ENCODE peak calls at places on chromosomes 6 and 20, in ten cellular contexts. One of them, this sample, is unnamed.

GRCh38 chr6:44356432-44356950 is 14.0 kb downstream of the SPATS1 start:
- DNase-seq in CD8-positive, alpha-beta memory T cell: no peak
- DNase-seq in psoas muscle: no peak
- DNase-seq in bronchial epithelial cell: no peak
- DNase-seq in activated effector memory CD4-positive, alpha-beta T cell treated with anti-CD3 and anti-CD28 coated beads, Interleukin-2, amount 50 U/mL, for 16 hours: no peak
- DNase-seq in nephron progenitor cell: no peak
- DNase-seq in brain microvascular endothelial cell: no peak
- DNase-seq in naive B cell: no peak
- DNase-seq in adipocyte: no peak
- DNase-seq in pons: no peak
- DNase-seq in this sample: no peak

GRCh38 chr6:140566706-140567330 is 1192.4 kb upstream of the CITED2 start:
- DNase-seq in CD8-positive, alpha-beta memory T cell: no peak
- DNase-seq in psoas muscle: no peak
- DNase-seq in bronchial epithelial cell: peak; percentile 55
- DNase-seq in activated effector memory CD4-positive, alpha-beta T cell treated with anti-CD3 and anti-CD28 coated beads, Interleukin-2, amount 50 U/mL, for 16 hours: no peak
- DNase-seq in nephron progenitor cell: no peak
- DNase-seq in brain microvascular endothelial cell: peak; percentile 50
- DNase-seq in naive B cell: no peak
- DNase-seq in adipocyte: peak; percentile 73
- DNase-seq in pons: no peak
- DNase-seq in this sample: peak; percentile 39

GRCh38 chr6:135481786-135482369 is 15.7 kb downstream of the AHI1 start:
- DNase-seq in CD8-positive, alpha-beta memory T cell: no peak
- DNase-seq in psoas muscle: no peak
- DNase-seq in bronchial epithelial cell: no peak
- DNase-seq in activated effector memory CD4-positive, alpha-beta T cell treated with anti-CD3 and anti-CD28 coated beads, Interleukin-2, amount 50 U/mL, for 16 hours: no peak
- DNase-seq in nephron progenitor cell: no peak
- DNase-seq in brain microvascular endothelial cell: no peak
- DNase-seq in naive B cell: no peak
- DNase-seq in adipocyte: peak; percentile 51
- DNase-seq in pons: no peak
- DNase-seq in this sample: no peak

GRCh38 chr6:5302995-5303622 is 41.8 kb downstream of the FARS2 start:
- DNase-seq in CD8-positive, alpha-beta memory T cell: peak; percentile 52
- DNase-seq in psoas muscle: peak; percentile 61
- DNase-seq in bronchial epithelial cell: peak; percentile 56
- DNase-seq in activated effector memory CD4-positive, alpha-beta T cell treated with anti-CD3 and anti-CD28 coated beads, Interleukin-2, amount 50 U/mL, for 16 hours: peak; percentile 85
- DNase-seq in nephron progenitor cell: peak; percentile 29
- DNase-seq in brain microvascular endothelial cell: no peak
- DNase-seq in naive B cell: peak; percentile 25
- DNase-seq in adipocyte: peak; percentile 16
- DNase-seq in pons: no peak
- DNase-seq in this sample: no peak

GRCh38 chr6:154931741-154932424 is 63.2 kb upstream of the TIAM2 start:
- DNase-seq in CD8-positive, alpha-beta memory T cell: no peak
- DNase-seq in psoas muscle: no peak
- DNase-seq in bronchial epithelial cell: no peak
- DNase-seq in activated effector memory CD4-positive, alpha-beta T cell treated with anti-CD3 and anti-CD28 coated beads, Interleukin-2, amount 50 U/mL, for 16 hours: no peak
- DNase-seq in nephron progenitor cell: no peak
- DNase-seq in brain microvascular endothelial cell: no peak
- DNase-seq in naive B cell: no peak
- DNase-seq in adipocyte: peak; percentile 84
- DNase-seq in pons: no peak
- DNase-seq in this sample: no peak

GRCh38 chr20:9573598-9573997 is 59.2 kb downstream of the LAMP5 start:
- DNase-seq in CD8-positive, alpha-beta memory T cell: no peak
- DNase-seq in psoas muscle: no peak
- DNase-seq in bronchial epithelial cell: no peak
- DNase-seq in activated effector memory CD4-positive, alpha-beta T cell treated with anti-CD3 and anti-CD28 coated beads, Interleukin-2, amount 50 U/mL, for 16 hours: no peak
- DNase-seq in nephron progenitor cell: peak; percentile 27
- DNase-seq in brain microvascular endothelial cell: no peak
- DNase-seq in naive B cell: no peak
- DNase-seq in adipocyte: no peak
- DNase-seq in pons: no peak
- DNase-seq in this sample: no peak

GRCh38 chr6:51182884-51183283 is 364.2 kb downstream of the TFAP2B start:
- DNase-seq in CD8-positive, alpha-beta memory T cell: no peak
- DNase-seq in psoas muscle: no peak
- DNase-seq in bronchial epithelial cell: no peak
- DNase-seq in activated effector memory CD4-positive, alpha-beta T cell treated with anti-CD3 and anti-CD28 coated beads, Interleukin-2, amount 50 U/mL, for 16 hours: no peak
- DNase-seq in nephron progenitor cell: no peak
- DNase-seq in brain microvascular endothelial cell: no peak
- DNase-seq in naive B cell: no peak
- DNase-seq in adipocyte: no peak
- DNase-seq in pons: no peak
- DNase-seq in this sample: no peak

GRCh38 chr20:62535282-62535811 is 59.6 kb upstream of the GATA5 start:
- DNase-seq in CD8-positive, alpha-beta memory T cell: no peak
- DNase-seq in psoas muscle: no peak
- DNase-seq in bronchial epithelial cell: no peak
- DNase-seq in activated effector memory CD4-positive, alpha-beta T cell treated with anti-CD3 and anti-CD28 coated beads, Interleukin-2, amount 50 U/mL, for 16 hours: no peak
- DNase-seq in nephron progenitor cell: no peak
- DNase-seq in brain microvascular endothelial cell: no peak
- DNase-seq in naive B cell: no peak
- DNase-seq in adipocyte: no peak
- DNase-seq in pons: no peak
- DNase-seq in this sample: no peak

GRCh38 chr6:147504848-147505247 is 3.6 kb upstream of the SAMD5 start:
- DNase-seq in CD8-positive, alpha-beta memory T cell: no peak
- DNase-seq in psoas muscle: no peak
- DNase-seq in bronchial epithelial cell: no peak
- DNase-seq in activated effector memory CD4-positive, alpha-beta T cell treated with anti-CD3 and anti-CD28 coated beads, Interleukin-2, amount 50 U/mL, for 16 hours: no peak
- DNase-seq in nephron progenitor cell: no peak
- DNase-seq in brain microvascular endothelial cell: no peak
- DNase-seq in naive B cell: no peak
- DNase-seq in adipocyte: no peak
- DNase-seq in pons: no peak
- DNase-seq in this sample: no peak

GRCh38 chr6:37426945-37427510 is 6.0 kb upstream of the CMTR1 start:
- DNase-seq in CD8-positive, alpha-beta memory T cell: no peak
- DNase-seq in psoas muscle: no peak
- DNase-seq in bronchial epithelial cell: no peak
- DNase-seq in activated effector memory CD4-positive, alpha-beta T cell treated with anti-CD3 and anti-CD28 coated beads, Interleukin-2, amount 50 U/mL, for 16 hours: no peak
- DNase-seq in nephron progenitor cell: no peak
- DNase-seq in brain microvascular endothelial cell: no peak
- DNase-seq in naive B cell: no peak
- DNase-seq in adipocyte: no peak
- DNase-seq in pons: no peak
- DNase-seq in this sample: no peak

GRCh38 chr20:33640287-33640686 is 21.8 kb upstream of the C20orf144 start:
- DNase-seq in CD8-positive, alpha-beta memory T cell: no peak
- DNase-seq in psoas muscle: no peak
- DNase-seq in bronchial epithelial cell: no peak
- DNase-seq in activated effector memory CD4-positive, alpha-beta T cell treated with anti-CD3 and anti-CD28 coated beads, Interleukin-2, amount 50 U/mL, for 16 hours: no peak
- DNase-seq in nephron progenitor cell: no peak
- DNase-seq in brain microvascular endothelial cell: peak; percentile 24
- DNase-seq in naive B cell: no peak
- DNase-seq in adipocyte: no peak
- DNase-seq in pons: no peak
- DNase-seq in this sample: no peak

GRCh38 chr20:59177266-59178250 is 13.9 kb downstream of the ZNF831 start:
- DNase-seq in CD8-positive, alpha-beta memory T cell: no peak
- DNase-seq in psoas muscle: no peak
- DNase-seq in bronchial epithelial cell: no peak
- DNase-seq in activated effector memory CD4-positive, alpha-beta T cell treated with anti-CD3 and anti-CD28 coated beads, Interleukin-2, amount 50 U/mL, for 16 hours: no peak
- DNase-seq in nephron progenitor cell: no peak
- DNase-seq in brain microvascular endothelial cell: no peak
- DNase-seq in naive B cell: no peak
- DNase-seq in adipocyte: no peak
- DNase-seq in pons: no peak
- DNase-seq in this sample: no peak

GRCh38 chr20:25574411-25574810 is 10.9 kb downstream of the NINL start:
- DNase-seq in CD8-positive, alpha-beta memory T cell: no peak
- DNase-seq in psoas muscle: no peak
- DNase-seq in bronchial epithelial cell: no peak
- DNase-seq in activated effector memory CD4-positive, alpha-beta T cell treated with anti-CD3 and anti-CD28 coated beads, Interleukin-2, amount 50 U/mL, for 16 hours: peak; percentile 19
- DNase-seq in nephron progenitor cell: no peak
- DNase-seq in brain microvascular endothelial cell: no peak
- DNase-seq in naive B cell: no peak
- DNase-seq in adipocyte: peak; percentile 35
- DNase-seq in pons: no peak
- DNase-seq in this sample: no peak

This sample was measured in retinal pigment epithelial cell.